ENCODE peak calls at places on chromosome 22, in eight cellular contexts. Y is right cardiac atrium, F is Caco-2, S is IMR-90, I is psoas muscle, K is heart right ventricle, A is cardiac muscle cell, X is uterus. B is an unnamed sample.

GRCh38 chr22:29689872-29690213 is 30.0 kb upstream of the CABP7 start:
- DNase-seq in Y (peak; percentile 78), F (no peak), S (peak; percentile 55), I (peak; percentile 82), K (peak; percentile 51), A (peak; percentile 75), X (peak; percentile 29), B (peak; percentile 46)

GRCh38 chr22:50621491-50621880 is 6.5 kb downstream of the ARSA start:
- DNase-seq in Y (no peak), F (no peak), S (no peak), I (no peak), K (no peak), A (no peak), X (no peak), B (no peak)

GRCh38 chr22:36977401-36977861 is 41.8 kb downstream of the TST start:
- DNase-seq in Y (peak; percentile 84), F (peak; percentile 53), S (peak; percentile 9), I (peak; percentile 73), K (peak; percentile 63), A (peak; percentile 82), X (peak; percentile 37), B (peak; percentile 48)

GRCh38 chr22:26330971-26331625 is 98.0 kb upstream of the ASPHD2 start:
- DNase-seq in Y (no peak), F (peak; percentile 63), S (peak; percentile 23), I (peak; percentile 64), K (no peak), A (peak; percentile 59), X (no peak), B (no peak)

GRCh38 chr22:37911273-37911672 is 5.2 kb downstream of the MICALL1 start:
- DNase-seq in Y (no peak), F (no peak), S (no peak), I (no peak), K (no peak), A (no peak), X (no peak), B (no peak)

GRCh38 chr22:20211997-20212753 is 55.9 kb downstream of the RTN4R start:
- DNase-seq in Y (peak; percentile 91), F (no peak), S (peak; percentile 7), I (peak; percentile 65), K (peak; percentile 77), A (no peak), X (no peak), B (peak; percentile 76)

GRCh38 chr22:21951931-21952465 is 650 bp downstream of the PPM1F start:
- DNase-seq in Y (peak; percentile 82), F (peak; percentile 70), S (peak; percentile 53), I (peak; percentile 73), K (peak; percentile 56), A (peak; percentile 66), X (no peak), B (peak; percentile 40)

GRCh38 chr22:44259366-44260215 is 53.2 kb downstream of the SHISAL1 start:
- DNase-seq in Y (no peak), F (no peak), S (no peak), I (peak; percentile 36), K (no peak), A (no peak), X (peak; percentile 2), B (no peak)

GRCh38 chr22:18111759-18112330 is 1.2 kb downstream of the TUBA8 start:
- DNase-seq in Y (peak; percentile 86), F (no peak), S (no peak), I (peak; percentile 86), K (peak; percentile 74), A (no peak), X (no peak), B (peak; percentile 79)

GRCh38 chr22:47767403-47767802 is 1005.0 kb downstream of the TBC1D22A start:
- DNase-seq in Y (no peak), F (no peak), S (no peak), I (no peak), K (no peak), A (no peak), X (no peak), B (no peak)

GRCh38 chr22:37366601-37367000 is 60.7 kb downstream of the ELFN2 start:
- DNase-seq in Y (peak; percentile 49), F (no peak), S (no peak), I (no peak), K (no peak), A (no peak), X (no peak), B (no peak)

GRCh38 chr22:30925667-30926066 is 42.9 kb downstream of the MORC2 start:
- DNase-seq in Y (no peak), F (no peak), S (no peak), I (no peak), K (no peak), A (no peak), X (no peak), B (no peak)

DNA sequence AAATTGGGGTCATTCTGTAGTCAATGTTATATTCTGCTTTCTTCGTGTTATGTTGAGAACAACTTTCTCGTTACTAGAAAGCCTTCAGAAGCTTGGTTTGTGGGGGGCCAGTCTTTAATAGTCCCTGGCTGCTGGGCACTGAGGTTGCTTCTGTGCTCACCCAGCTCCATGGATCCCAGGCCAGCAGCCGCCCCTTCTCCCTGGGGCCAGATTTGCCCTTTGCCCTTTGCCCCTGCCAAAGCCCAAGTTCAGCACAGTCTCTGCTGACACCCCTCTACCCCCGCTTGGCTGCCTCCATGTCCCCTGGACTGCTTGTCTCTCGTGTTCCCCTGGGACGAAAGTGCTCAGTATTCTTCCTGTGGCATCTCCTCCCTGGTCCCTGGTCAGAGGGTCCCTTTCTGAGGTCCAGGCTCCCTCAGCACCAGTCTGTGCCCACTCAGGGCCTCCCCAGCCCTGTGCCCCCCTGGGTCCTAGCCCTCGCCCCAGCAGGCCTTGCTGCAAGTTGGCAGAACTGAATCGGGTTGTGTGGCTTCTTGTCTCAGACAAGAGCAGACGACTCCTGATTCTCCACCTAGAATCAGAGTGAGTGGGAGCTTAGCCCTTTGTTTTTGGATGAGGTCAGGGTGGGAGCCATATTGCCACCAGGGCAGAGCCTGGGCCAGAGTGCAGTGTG is 6.7 kb downstream of the TSPO start:
- DNase-seq in Y (no peak), F (no peak), S (no peak), I (no peak), K (no peak), A (no peak), X (no peak), B (no peak)
- H3K4me1 ChIP-seq in Y (no peaks in the 10 kb centered on the region), F (no peaks in the 10 kb centered on the region), S (peaks cover 1% of the 10 kb centered on the region), I (peaks cover 9% of the 10 kb centered on the region), K (peaks cover 4% of the 10 kb centered on the region), A (no peaks in the 10 kb centered on the region), X (no peaks in the 10 kb centered on the region), B (peaks cover 43% of the 10 kb centered on the region)

GRCh38 chr22:27791494-27792241 is 9.9 kb downstream of the MN1 start:
- DNase-seq in Y (no peak), F (no peak), S (no peak), I (no peak), K (no peak), A (no peak), X (no peak), B (no peak)

GRCh38 chr22:27796118-27796517 is 5.4 kb downstream of the MN1 start:
- DNase-seq in Y (no peak), F (no peak), S (no peak), I (no peak), K (no peak), A (no peak), X (no peak), B (no peak)

GRCh38 chr22:27792452-27793165 is 8.9 kb downstream of the MN1 start:
- DNase-seq in Y (no peak), F (no peak), S (no peak), I (no peak), K (no peak), A (no peak), X (no peak), B (no peak)

GRCh38 chr22:27795053-27795452 is 6.5 kb downstream of the MN1 start:
- DNase-seq in Y (no peak), F (no peak), S (no peak), I (no peak), K (no peak), A (peak; percentile 51), X (no peak), B (no peak)

DNA sequence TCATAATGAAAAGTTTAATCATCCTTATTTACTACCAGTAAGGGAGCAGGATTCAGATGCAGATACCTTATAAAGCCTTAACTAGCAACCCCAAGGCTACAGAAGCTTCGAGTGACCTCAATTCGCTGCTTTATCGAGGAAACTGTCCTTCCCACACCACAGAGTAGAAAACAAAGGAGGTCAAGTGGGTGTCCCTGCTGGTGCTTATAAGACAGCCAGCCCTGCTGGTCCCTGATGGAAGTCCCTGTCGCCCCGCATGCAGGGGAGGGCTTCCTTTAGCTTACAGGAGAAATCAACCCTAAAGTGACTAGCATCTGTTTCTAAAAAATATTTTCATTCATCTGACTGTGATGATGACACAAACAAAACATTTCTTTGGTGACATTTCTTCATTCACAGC is 7.3 kb downstream of the MN1 start:
- DNase-seq in Y (no peak), F (no peak), S (no peak), I (no peak), K (no peak), A (peak; percentile 74), X (no peak), B (no peak)
- H3K4me1 ChIP-seq in Y (peaks cover 3% of the 10 kb centered on the region), F (no peaks in the 10 kb centered on the region), S (peaks cover 8% of the 10 kb centered on the region), I (peaks cover 67% of the 10 kb centered on the region), K (peaks cover 20% of the 10 kb centered on the region), A (peaks cover 90% of the 10 kb centered on the region), X (no peaks in the 10 kb centered on the region), B (peaks cover 78% of the 10 kb centered on the region)

DNA sequence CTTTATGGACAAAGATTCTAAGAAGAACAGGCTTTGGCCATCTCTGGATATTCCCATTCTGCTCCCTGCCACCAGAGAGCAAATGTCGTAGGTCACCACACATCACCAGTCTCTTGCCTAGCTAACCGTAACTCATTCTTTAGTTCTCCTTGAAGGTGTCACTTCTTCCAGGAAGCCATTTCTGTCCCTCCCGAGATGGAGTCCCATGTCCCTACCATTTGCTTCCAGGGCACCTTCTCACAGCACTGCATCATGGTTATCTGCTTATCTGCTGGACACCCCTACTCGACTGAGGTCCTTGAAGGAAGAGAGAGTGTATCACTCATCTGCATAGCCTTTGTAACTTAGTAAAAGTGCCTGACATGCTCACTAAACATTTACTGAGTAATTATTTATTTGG is 47.6 kb downstream of the FAM83F start:
- DNase-seq in Y (no peak), F (no peak), S (no peak), I (no peak), K (no peak), A (no peak), X (no peak), B (no peak)
- H3K4me1 ChIP-seq in Y (peaks cover 1% of the 10 kb centered on the region), F (no peaks in the 10 kb centered on the region), S (no peaks in the 10 kb centered on the region), I (peaks cover 32% of the 10 kb centered on the region), K (peaks cover 30% of the 10 kb centered on the region), A (peaks cover 14% of the 10 kb centered on the region), X (peaks cover 5% of the 10 kb centered on the region), B (peaks cover 57% of the 10 kb centered on the region)

DNA sequence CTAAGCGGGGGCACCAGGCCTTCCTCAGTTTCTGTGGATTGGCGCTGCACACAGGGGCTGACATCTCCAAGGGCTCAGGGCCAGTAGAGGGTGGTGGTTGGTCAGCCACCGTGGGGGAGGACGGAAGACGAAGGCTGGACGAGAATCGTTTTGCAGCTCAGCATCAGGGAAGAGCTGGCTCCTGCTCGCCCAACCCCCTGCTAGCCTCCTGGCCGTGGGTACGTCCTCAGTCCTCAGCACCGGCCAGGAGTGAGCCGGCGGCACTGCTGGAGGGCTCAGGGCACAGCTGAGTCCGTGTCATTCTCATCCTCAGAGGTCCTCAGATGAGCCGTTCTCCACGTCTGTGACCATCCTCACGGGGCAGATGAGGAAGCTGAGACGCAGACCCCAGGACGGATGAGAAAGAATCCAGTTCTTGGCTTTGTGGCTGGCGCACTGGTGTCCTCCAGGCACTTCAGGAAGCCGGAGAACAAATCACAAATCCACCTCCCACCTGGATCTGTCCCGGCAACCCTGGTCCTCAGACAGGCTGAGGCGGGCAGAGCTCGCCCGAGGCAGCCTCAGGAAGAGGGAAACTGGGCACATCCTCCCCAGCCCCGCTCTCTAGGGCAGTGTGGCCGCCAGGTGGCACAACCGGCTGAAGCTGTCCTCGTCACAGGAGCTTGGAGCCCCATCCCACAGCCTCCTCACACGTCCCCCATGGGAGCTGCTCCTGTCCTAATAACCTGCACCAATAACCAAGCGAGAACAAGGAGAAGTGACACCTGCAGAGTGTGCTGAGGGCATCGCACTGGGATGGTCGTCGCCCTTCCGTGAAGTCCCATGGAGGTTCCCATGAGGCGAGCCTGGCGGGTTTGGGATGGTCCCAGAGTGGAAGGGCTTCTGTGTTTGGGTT is 393.7 kb downstream of the BRD1 start:
- DNase-seq in Y (no peak), F (peak; percentile 57), S (no peak), I (no peak), K (no peak), A (no peak), X (no peak), B (no peak)
- H3K4me1 ChIP-seq in Y (no peaks in the 10 kb centered on the region), F (no peaks in the 10 kb centered on the region), S (no peaks in the 10 kb centered on the region), I (no peaks in the 10 kb centered on the region), K (no peaks in the 10 kb centered on the region), A (no peaks in the 10 kb centered on the region), X (no peaks in the 10 kb centered on the region), B (no peaks in the 10 kb centered on the region)